ENCODE peak calls at places on chromosomes 13 and 19, in four cellular contexts. C is stomach, F is colonic mucosa, K is AG04450. P is an unnamed sample.

GRCh38 chr13:30111810-30112209 is 195.5 kb downstream of the KATNAL1 start:
- DNase-seq in C (no peak), F (no peak), K (no peak), P (no peak)

GRCh38 chr13:111539252-111539651 is 218.8 kb downstream of the TEX29 start:
- DNase-seq in C (no peak), F (no peak), K (no peak), P (no peak)

GRCh38 chr13:48210178-48210577 is 22.8 kb upstream of the ITM2B start:
- DNase-seq in C (no peak), F (no peak), K (peak; percentile 58), P (no peak)

GRCh38 chr19:14519860-14520407 is 1.7 kb upstream of the DNAJB1 start:
- DNase-seq in C (peak; percentile 57), F (peak; percentile 53), K (no peak), P (no peak)

GRCh38 chr19:43527860-43528622 is 1.0 kb upstream of the ETHE1 start:
- DNase-seq in C (no peak), F (peak; percentile 57), K (no peak), P (no peak)

GRCh38 chr13:30404207-30404606 is 18.1 kb upstream of the UBE2L5 start:
- DNase-seq in C (no peak), F (no peak), K (no peak), P (no peak)

GRCh38 chr19:2235396-2236284 is 489 bp downstream of the PLEKHJ1 start:
- DNase-seq in C (peak; percentile 79), F (peak; percentile 87), K (no peak), P (peak; percentile 62)

GRCh38 chr19:18185538-18185937 is 7.5 kb upstream of the MPV17L2 start:
- DNase-seq in C (no peak), F (no peak), K (no peak), P (no peak)

GRCh38 chr13:47661076-47661475 is 340.0 kb downstream of the SUCLA2 start:
- DNase-seq in C (no peak), F (no peak), K (peak; percentile 23), P (no peak)

GRCh38 chr13:111610077-111610476 is 289.6 kb downstream of the TEX29 start:
- DNase-seq in C (no peak), F (no peak), K (no peak), P (no peak)

GRCh38 chr19:40257096-40257517 is 28.0 kb downstream of the AKT2 start:
- DNase-seq in C (peak; percentile 47), F (no peak), K (no peak), P (no peak)

GRCh38 chr19:6886272-6886671 is 1.1 kb upstream of the ADGRE1 start:
- DNase-seq in C (no peak), F (no peak), K (no peak), P (no peak)

GRCh38 chr19:16899566-16900075 is 10.8 kb downstream of the F2RL3 start:
- DNase-seq in C (peak; percentile 46), F (peak; percentile 40), K (no peak), P (no peak)

GRCh38 chr19:55958356-55958755 is 10.7 kb downstream of the NLRP8 start:
- DNase-seq in C (no peak), F (no peak), K (no peak), P (no peak)
- TF ChIP-seq CTCF in C (no peak), F (no peak), K (no peak), P (no peak)

DNA sequence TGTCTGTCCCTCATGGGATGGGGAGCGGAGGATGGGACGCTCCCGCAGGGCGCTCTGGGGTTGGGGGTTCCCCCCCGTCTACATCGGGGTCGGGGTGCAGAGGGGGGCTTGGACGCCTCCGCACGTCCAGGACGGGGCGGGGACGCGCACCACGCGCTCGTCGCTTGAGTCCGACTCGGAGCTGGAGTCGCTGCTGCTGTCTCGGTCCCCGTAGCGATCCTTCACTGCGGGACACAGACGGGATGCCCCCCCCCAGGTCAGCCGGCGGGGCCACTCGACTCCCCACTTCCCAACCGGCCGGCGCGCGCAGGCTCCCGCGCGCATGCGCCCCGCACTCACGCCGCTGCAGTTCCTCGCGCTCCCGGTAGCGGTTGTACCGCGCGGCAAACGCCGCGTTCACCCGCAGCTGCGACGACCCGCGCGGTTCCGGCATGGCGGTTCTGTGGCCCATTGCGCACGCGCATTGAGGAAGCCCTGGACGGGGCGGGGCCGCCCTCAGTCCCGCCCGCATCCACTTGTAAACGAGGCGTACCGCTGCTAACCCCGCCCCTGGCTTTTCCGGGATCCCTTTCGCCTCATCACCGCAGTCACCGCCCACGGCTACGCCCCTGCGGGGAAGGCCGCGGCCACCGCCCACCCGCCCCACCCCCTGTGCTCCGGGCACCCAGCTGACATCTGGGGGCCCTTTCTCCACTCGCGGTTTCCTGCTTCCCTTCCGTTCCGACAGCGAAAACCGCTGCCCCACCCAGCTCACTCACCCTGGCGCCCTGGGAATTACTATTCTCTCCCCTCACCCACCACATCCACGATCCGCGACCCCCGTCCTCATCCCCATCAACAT is at the start of gene KRI1:
- DNase-seq in C (peak; percentile 99), F (peak; percentile 99), K (peak; percentile 93), P (peak; percentile 98)
- TF ChIP-seq CTCF in C (peak; percentile 1), F (no peak), K (no peak), P (no peak)

GRCh38 chr13:71699342-71699741 is 167.7 kb downstream of the DACH1 start:
- DNase-seq in C (no peak), F (no peak), K (no peak), P (no peak)

GRCh38 chr13:71704650-71705049 is 162.4 kb downstream of the DACH1 start:
- DNase-seq in C (no peak), F (no peak), K (no peak), P (no peak)

GRCh38 chr13:71703145-71703544 is 163.9 kb downstream of the DACH1 start:
- DNase-seq in C (no peak), F (no peak), K (no peak), P (no peak)

GRCh38 chr13:71702253-71702652 is 164.8 kb downstream of the DACH1 start:
- DNase-seq in C (no peak), F (no peak), K (no peak), P (no peak)
- TF ChIP-seq CTCF in C (no peak), F (no peak), K (no peak), P (no peak)

GRCh38 chr19:19562665-19563347 is 24.7 kb downstream of the CILP2 start:
- DNase-seq in C (no peak), F (no peak), K (no peak), P (no peak)
- TF ChIP-seq CTCF in C (no peak), F (no peak), K (no peak), P (no peak)

GRCh38 chr19:46469541-46470185 is 1.7 kb downstream of the PNMA8A start:
- DNase-seq in C (no peak), F (no peak), K (no peak), P (no peak)

GRCh38 chr19:46471778-46472543 is 598 bp upstream of the PNMA8A start:
- DNase-seq in C (no peak), F (no peak), K (no peak), P (no peak)

GRCh38 chr19:46472592-46472991 is 1.2 kb upstream of the PNMA8A start:
- DNase-seq in C (no peak), F (no peak), K (no peak), P (no peak)

GRCh38 chr19:46470376-46470775 is 987 bp downstream of the PNMA8A start:
- DNase-seq in C (no peak), F (no peak), K (no peak), P (no peak)

DNA sequence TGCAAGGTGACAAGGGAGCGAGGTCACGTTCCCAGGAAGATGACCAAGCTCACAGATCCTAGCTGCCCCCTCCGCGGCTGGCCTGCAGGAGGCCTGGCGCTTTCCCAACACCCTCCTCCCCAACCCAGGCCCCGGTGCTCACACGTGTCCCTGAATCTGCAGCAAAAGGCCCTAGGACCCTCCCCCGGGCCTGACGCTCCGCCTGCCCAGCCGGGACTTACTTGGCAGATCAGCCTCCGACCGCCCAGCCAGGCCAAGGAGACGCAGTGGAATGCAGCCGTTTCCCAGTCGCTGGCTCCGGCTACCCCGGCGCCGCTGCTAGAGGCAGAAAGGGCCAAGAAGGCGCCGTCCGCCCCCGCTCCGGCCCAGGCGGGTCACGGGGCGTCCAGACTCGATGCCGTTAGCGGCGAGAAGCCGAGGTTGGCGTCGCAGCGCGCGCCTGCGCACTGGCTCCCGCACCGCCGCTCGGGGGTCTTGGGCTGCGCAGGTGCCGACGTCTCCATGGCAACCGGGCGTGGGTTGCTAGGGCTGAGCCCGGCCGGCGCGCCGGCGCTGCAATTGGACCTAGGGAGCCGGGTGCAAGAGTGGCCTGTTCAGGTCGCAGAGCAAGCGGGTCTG is at the start of gene PNMA8A:
- DNase-seq in C (peak; percentile 44), F (no peak), K (no peak), P (peak; percentile 51)
- TF ChIP-seq CTCF in C (peak; percentile 1), F (no peak), K (peak; percentile 31), P (no peak)

GRCh38 chr19:49876422-49877019 is 634 bp downstream of the AKT1S1 start:
- DNase-seq in C (peak; percentile 99), F (peak; percentile 97), K (peak; percentile 99), P (peak; percentile 97)

GRCh38 chr19:49875801-49876421 is 1.2 kb downstream of the AKT1S1 start:
- DNase-seq in C (no peak), F (peak; percentile 81), K (no peak), P (peak; percentile 74)

GRCh38 chr19:49878744-49879070 is 1.2 kb downstream of the TBC1D17 start:
- DNase-seq in C (no peak), F (peak; percentile 35), K (no peak), P (no peak)

GRCh38 chr19:49877879-49878743 is 609 bp downstream of the TBC1D17 start:
- DNase-seq in C (peak; percentile 99), F (peak; percentile 99), K (peak; percentile 92), P (peak; percentile 99)

DNA sequence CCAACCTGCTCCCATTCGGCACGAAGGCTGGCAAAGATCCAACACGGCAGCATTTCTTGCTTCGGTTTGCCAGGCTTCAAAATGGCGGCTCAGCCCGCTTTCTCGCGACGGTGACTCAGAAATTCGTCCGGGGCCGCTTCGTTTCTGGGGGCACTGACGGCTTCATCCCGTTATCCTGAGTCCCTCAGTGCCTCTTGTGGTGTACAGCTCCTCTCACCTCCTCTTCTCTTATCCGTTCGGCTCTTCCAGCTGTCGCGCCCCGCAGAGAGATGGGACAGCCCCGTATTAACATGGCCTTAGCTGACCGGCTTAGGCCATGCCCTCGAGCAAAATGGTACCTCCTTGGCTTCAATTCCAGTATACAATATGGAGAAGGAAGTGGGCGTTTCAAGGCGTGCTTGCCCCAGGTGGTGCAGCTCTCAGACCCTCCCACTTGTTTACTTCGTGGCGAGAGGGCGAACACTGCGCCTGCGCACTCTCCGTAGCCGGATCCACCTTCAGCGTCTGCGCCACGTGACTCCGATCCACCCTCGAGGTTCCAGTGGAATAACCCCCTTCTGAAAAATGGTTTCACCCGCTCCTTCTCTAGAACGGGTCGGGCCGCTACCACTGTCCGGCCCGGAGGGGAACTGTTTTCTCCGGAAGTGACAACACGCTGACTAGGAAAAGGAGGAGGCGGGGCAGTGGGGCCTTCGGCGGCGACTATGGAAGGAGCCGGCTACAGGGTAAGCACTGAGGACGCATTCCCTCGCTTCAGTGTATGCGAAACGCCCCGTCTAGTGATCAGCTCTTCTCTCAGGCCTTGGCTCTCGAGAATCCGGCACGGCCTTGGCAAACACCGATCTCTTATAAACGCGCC is at the start of the genes AKT1S1 and TBC1D17:
- DNase-seq in C (peak; percentile 99), F (peak; percentile 98), K (peak; percentile 100), P (peak; percentile 99)
- TF ChIP-seq CTCF in C (no peak), F (no peak), K (no peak), P (no peak)

DNA sequence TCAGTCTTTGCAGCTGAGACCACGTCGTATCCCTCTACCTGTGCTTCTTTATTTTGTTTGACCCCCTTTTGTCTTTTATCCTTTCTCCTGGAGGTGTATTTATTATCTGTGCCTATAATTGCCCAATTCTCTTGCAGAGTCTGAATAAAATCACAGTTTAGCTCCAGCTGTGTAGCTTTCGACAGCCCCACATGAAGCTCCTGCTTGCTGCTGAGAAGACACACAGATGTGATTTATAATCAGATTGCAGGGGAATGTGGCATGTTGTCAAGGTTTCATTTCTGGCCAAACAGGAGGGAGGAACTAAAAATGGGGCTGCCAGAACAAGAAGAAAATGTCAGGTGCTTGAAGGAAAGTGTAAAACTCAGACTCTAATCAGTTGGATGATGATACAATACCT is 22.7 kb downstream of the CCNA1 start:
- DNase-seq in C (no peak), F (no peak), K (no peak), P (no peak)
- TF ChIP-seq CTCF in C (no peak), F (no peak), K (no peak), P (no peak)

P was measured in lung.